ENCODE peak calls at places on chromosomes 4 and X, in seven cellular contexts. A is caudate nucleus; P is fibroblast of lung; T is H54; Y is adipocyte; S is neuronal stem cell; L is CD8-positive, alpha-beta T cell. E is an unnamed sample.

GRCh38 chr4:79949186-79949585 is 123.8 kb downstream of the ANTXR2 start:
- DNase-seq in A (no peak), P (no peak), T (no peak), Y (no peak), S (no peak), L (no peak), E (no peak)

GRCh38 chr4:131499139-131499873 is 1649.8 kb upstream of the PCDH10 start:
- DNase-seq in A (no peak), P (peak), T (peak), Y (peak), S (no peak), L (no peak), E (no peak)

GRCh38 chr4:100843897-100844296 is 326.1 kb upstream of the EMCN start:
- DNase-seq in A (no peak), P (no peak), T (no peak), Y (no peak), S (no peak), L (no peak), E (no peak)

GRCh38 chr4:17111959-17112659 is 213.7 kb upstream of the LDB2 start:
- DNase-seq in A (no peak), P (no peak), T (peak), Y (no peak), S (peak), L (no peak), E (peak)

GRCh38 chr4:70734168-70734954 is 12.6 kb downstream of the RUFY3 start:
- DNase-seq in A (no peak), P (peak), T (no peak), Y (peak), S (no peak), L (peak), E (no peak)

GRCh38 chrX:18643243-18643642 is 28.7 kb downstream of the RS1 start:
- DNase-seq in A (no peak), P (no peak), T (no peak), Y (no peak), S (no peak), L (no peak), E (no peak)

GRCh38 chr4:48944659-48945290 is 38.2 kb upstream of the OCIAD2 start:
- DNase-seq in A (no peak), P (no peak), T (no peak), Y (no peak), S (no peak), L (peak), E (peak)

GRCh38 chrX:131746491-131746968 is 202.7 kb downstream of the OR13H1 start:
- DNase-seq in A (no peak), P (no peak), T (peak), Y (peak), S (no peak), L (no peak), E (no peak)

GRCh38 chr4:7828926-7829325 is 110.7 kb downstream of the AFAP1 start:
- DNase-seq in A (no peak), P (peak), T (no peak), Y (peak), S (no peak), L (no peak), E (no peak)

GRCh38 chrX:133983974-133984578 is 1.3 kb downstream of the GPC3 start:
- DNase-seq in A (no peak), P (no peak), T (no peak), Y (no peak), S (no peak), L (no peak), E (peak)

GRCh38 chr4:182449186-182449880 is 206.1 kb downstream of the TENM3 start:
- DNase-seq in A (no peak), P (peak), T (peak), Y (no peak), S (no peak), L (no peak), E (no peak)

GRCh38 chr4:177699365-177700213 is 257.4 kb upstream of the AGA start:
- DNase-seq in A (no peak), P (peak), T (peak), Y (peak), S (no peak), L (no peak), E (no peak)

GRCh38 chr4:182770259-182770968 is 146.8 kb downstream of the DCTD start:
- DNase-seq in A (no peak), P (no peak), T (no peak), Y (no peak), S (no peak), L (no peak), E (no peak)

GRCh38 chr4:87819281-87819919 is 13.4 kb upstream of the MEPE start:
- DNase-seq in A (no peak), P (peak), T (no peak), Y (peak), S (no peak), L (no peak), E (no peak)

GRCh38 chr4:55396305-55397023 is 707 bp downstream of the TMEM165 start:
- DNase-seq in A (peak), P (peak), T (no peak), Y (peak), S (peak), L (peak), E (peak)

GRCh38 chrX:39832211-39832610 is 265.5 kb downstream of the BCOR start:
- DNase-seq in A (no peak), P (no peak), T (no peak), Y (no peak), S (no peak), L (no peak), E (no peak)

GRCh38 chr4:7668282-7668681 is 233.6 kb upstream of the PSAPL1 start:
- DNase-seq in A (no peak), P (no peak), T (no peak), Y (no peak), S (no peak), L (no peak), E (no peak)

GRCh38 chr4:142191901-142192300 is 555.5 kb downstream of the IL15 start:
- DNase-seq in A (no peak), P (no peak), T (no peak), Y (no peak), S (no peak), L (no peak), E (no peak)

GRCh38 chrX:46920235-46920634 is 8.0 kb downstream of the JADE3 start:
- DNase-seq in A (no peak), P (no peak), T (no peak), Y (no peak), S (no peak), L (no peak), E (no peak)

GRCh38 chr4:179709961-179710624 is 2267.9 kb upstream of the AGA start:
- DNase-seq in A (no peak), P (no peak), T (no peak), Y (no peak), S (peak), L (no peak), E (no peak)

GRCh38 chrX:76253432-76253831 is 80.6 kb downstream of the PBDC1 start:
- DNase-seq in A (peak), P (peak), T (no peak), Y (peak), S (peak), L (peak), E (peak)

GRCh38 chr4:36677122-36677521 is 395.7 kb downstream of the DTHD1 start:
- DNase-seq in A (no peak), P (peak), T (no peak), Y (no peak), S (no peak), L (no peak), E (no peak)

GRCh38 chrX:63746278-63746677 is 38.7 kb downstream of the ARHGEF9 start:
- DNase-seq in A (no peak), P (no peak), T (no peak), Y (no peak), S (no peak), L (peak), E (no peak)

GRCh38 chr4:2135083-2135482 is 76.0 kb downstream of the NAT8L start:
- DNase-seq in A (no peak), P (peak), T (no peak), Y (peak), S (no peak), L (peak), E (no peak)

GRCh38 chr4:169116270-169116901 is 106.3 kb upstream of the CBR4 start:
- DNase-seq in A (peak), P (no peak), T (peak), Y (no peak), S (no peak), L (no peak), E (no peak)

GRCh38 chr4:99885063-99885664 is 9.1 kb downstream of the LAMTOR3 start:
- DNase-seq in A (no peak), P (peak), T (no peak), Y (peak), S (no peak), L (no peak), E (no peak)

GRCh38 chr4:38166082-38166481 is 205.9 kb downstream of the PTTG2 start:
- DNase-seq in A (no peak), P (no peak), T (no peak), Y (no peak), S (no peak), L (no peak), E (no peak)

GRCh38 chrX:46268429-46268828 is 276.8 kb downstream of the ZNF674 start:
- DNase-seq in A (no peak), P (peak), T (no peak), Y (peak), S (no peak), L (no peak), E (no peak)

GRCh38 chrX:118205421-118205820 is 88.8 kb upstream of the KLHL13 start:
- DNase-seq in A (no peak), P (no peak), T (no peak), Y (no peak), S (no peak), L (no peak), E (no peak)

GRCh38 chr4:85028910-85029309 is 62.4 kb upstream of the WDFY3 start:
- DNase-seq in A (no peak), P (peak), T (no peak), Y (peak), S (no peak), L (no peak), E (no peak)